ENCODE peak calls at places on chromosomes 11 and 22, in nine cellular contexts. One of them, this sample, is unnamed.

GRCh38 chr11:133946541-133947297 is 10.0 kb downstream of the IGSF9B start:
- DNase-seq in prostate gland: no peak
- DNase-seq in spleen: peak; percentile 69
- DNase-seq in GM23338: peak; percentile 39
- DNase-seq in HepG2: no peak
- DNase-seq in transverse colon: no peak
- DNase-seq in sigmoid colon: no peak
- DNase-seq in stomach: no peak
- DNase-seq in HCT116: no peak
- DNase-seq in this sample: no peak

GRCh38 chr22:44299124-44299523 is 13.6 kb downstream of the SHISAL1 start:
- DNase-seq in prostate gland: no peak
- DNase-seq in sigmoid colon: no peak
- DNase-seq in spleen: no peak
- DNase-seq in HepG2: no peak
- DNase-seq in GM23338: no peak
- DNase-seq in stomach: no peak
- DNase-seq in transverse colon: no peak
- DNase-seq in HCT116: no peak
- DNase-seq in this sample: no peak

GRCh38 chr11:69934861-69935494 is 115.8 kb upstream of the FGF3 start:
- DNase-seq in sigmoid colon: peak; percentile 58
- DNase-seq in HCT116: peak; percentile 82
- DNase-seq in prostate gland: no peak
- DNase-seq in HepG2: no peak
- DNase-seq in GM23338: peak; percentile 53
- DNase-seq in transverse colon: no peak
- DNase-seq in stomach: no peak
- DNase-seq in spleen: peak; percentile 60
- DNase-seq in this sample: no peak

GRCh38 chr11:85827768-85828639 is 17.1 kb upstream of the SYTL2 start:
- DNase-seq in spleen: no peak
- DNase-seq in HCT116: peak; percentile 77
- DNase-seq in sigmoid colon: no peak
- DNase-seq in stomach: no peak
- DNase-seq in HepG2: no peak
- DNase-seq in transverse colon: no peak
- DNase-seq in GM23338: no peak
- DNase-seq in prostate gland: no peak
- DNase-seq in this sample: no peak

GRCh38 chr11:118353084-118353710 is 6.2 kb upstream of the UBE4A start:
- DNase-seq in transverse colon: no peak
- DNase-seq in stomach: no peak
- DNase-seq in spleen: no peak
- DNase-seq in GM23338: peak; percentile 54
- DNase-seq in prostate gland: no peak
- DNase-seq in HCT116: no peak
- DNase-seq in HepG2: no peak
- DNase-seq in sigmoid colon: no peak
- DNase-seq in this sample: no peak

GRCh38 chr11:89489930-89490329 is 1.2 kb downstream of the NOX4 start:
- DNase-seq in HepG2: no peak
- DNase-seq in transverse colon: no peak
- DNase-seq in GM23338: no peak
- DNase-seq in sigmoid colon: no peak
- DNase-seq in prostate gland: no peak
- DNase-seq in spleen: no peak
- DNase-seq in stomach: no peak
- DNase-seq in HCT116: no peak
- DNase-seq in this sample: no peak

GRCh38 chr11:125342281-125342980 is 153.6 kb downstream of the FEZ1 start:
- DNase-seq in transverse colon: no peak
- DNase-seq in sigmoid colon: no peak
- DNase-seq in HCT116: no peak
- DNase-seq in spleen: peak; percentile 54
- DNase-seq in prostate gland: peak; percentile 16
- DNase-seq in stomach: no peak
- DNase-seq in GM23338: no peak
- DNase-seq in HepG2: no peak
- DNase-seq in this sample: no peak

GRCh38 chr11:12182650-12183511 is 72.5 kb downstream of the MICAL2 start:
- DNase-seq in transverse colon: no peak
- DNase-seq in HCT116: peak; percentile 74
- DNase-seq in HepG2: peak; percentile 58
- DNase-seq in prostate gland: no peak
- DNase-seq in sigmoid colon: no peak
- DNase-seq in GM23338: no peak
- DNase-seq in spleen: no peak
- DNase-seq in stomach: no peak
- DNase-seq in this sample: no peak

GRCh38 chr22:48779661-48780596 is 1047.7 kb downstream of the BRD1 start:
- DNase-seq in sigmoid colon: peak; percentile 52
- DNase-seq in HepG2: no peak
- DNase-seq in spleen: no peak
- DNase-seq in transverse colon: no peak
- DNase-seq in HCT116: no peak
- DNase-seq in stomach: no peak
- DNase-seq in GM23338: no peak
- DNase-seq in prostate gland: no peak
- DNase-seq in this sample: no peak

GRCh38 chr11:40816976-40817375 is 642.5 kb downstream of the LRRC4C start:
- DNase-seq in prostate gland: no peak
- DNase-seq in HCT116: no peak
- DNase-seq in HepG2: no peak
- DNase-seq in stomach: no peak
- DNase-seq in sigmoid colon: no peak
- DNase-seq in spleen: no peak
- DNase-seq in transverse colon: no peak
- DNase-seq in GM23338: no peak
- DNase-seq in this sample: no peak

GRCh38 chr22:29479417-29480261 is at the start of gene NEFH:
- DNase-seq in sigmoid colon: no peak
- DNase-seq in prostate gland: no peak
- DNase-seq in HCT116: no peak
- DNase-seq in transverse colon: no peak
- DNase-seq in GM23338: peak; percentile 48
- DNase-seq in stomach: no peak
- DNase-seq in spleen: no peak
- DNase-seq in HepG2: no peak
- DNase-seq in this sample: no peak

GRCh38 chr11:59135648-59136461 is 6.8 kb upstream of the FAM111A start:
- DNase-seq in sigmoid colon: peak; percentile 85
- DNase-seq in spleen: peak; percentile 97
- DNase-seq in stomach: peak; percentile 86
- DNase-seq in transverse colon: peak; percentile 85
- DNase-seq in GM23338: peak; percentile 88
- DNase-seq in HepG2: peak; percentile 70
- DNase-seq in HCT116: peak; percentile 49
- DNase-seq in prostate gland: peak; percentile 73
- DNase-seq in this sample: no peak
- H3K4me3 ChIP-seq in sigmoid colon: no peak overlapping the region
- H3K4me3 ChIP-seq in spleen: peak overlapping the region; percentile 42
- H3K4me3 ChIP-seq in stomach: no peak overlapping the region
- H3K4me3 ChIP-seq in transverse colon: no peak overlapping the region
- H3K4me3 ChIP-seq in GM23338: no peak overlapping the region
- H3K4me3 ChIP-seq in HepG2: no peak overlapping the region
- H3K4me3 ChIP-seq in HCT116: no peak overlapping the region
- H3K4me3 ChIP-seq in prostate gland: no peak overlapping the region
- H3K4me3 ChIP-seq in this sample: peak overlapping the region; percentile 66

GRCh38 chr11:10927533-10927932 is 69.7 kb upstream of the ZBED5 start:
- DNase-seq in HepG2: no peak
- DNase-seq in stomach: no peak
- DNase-seq in HCT116: no peak
- DNase-seq in transverse colon: peak; percentile 55
- DNase-seq in GM23338: no peak
- DNase-seq in spleen: no peak
- DNase-seq in sigmoid colon: no peak
- DNase-seq in prostate gland: peak; percentile 67
- DNase-seq in this sample: no peak

GRCh38 chr11:10923886-10924285 is 66.0 kb upstream of the ZBED5 start:
- DNase-seq in prostate gland: no peak
- DNase-seq in sigmoid colon: no peak
- DNase-seq in HepG2: no peak
- DNase-seq in spleen: no peak
- DNase-seq in stomach: no peak
- DNase-seq in GM23338: no peak
- DNase-seq in HCT116: no peak
- DNase-seq in transverse colon: no peak
- DNase-seq in this sample: no peak

GRCh38 chr11:10922944-10923343 is 65.1 kb upstream of the ZBED5 start:
- DNase-seq in GM23338: no peak
- DNase-seq in spleen: no peak
- DNase-seq in HCT116: no peak
- DNase-seq in prostate gland: no peak
- DNase-seq in sigmoid colon: no peak
- DNase-seq in transverse colon: no peak
- DNase-seq in HepG2: no peak
- DNase-seq in stomach: no peak
- DNase-seq in this sample: no peak

GRCh38 chr11:10926801-10927200 is 68.9 kb upstream of the ZBED5 start:
- DNase-seq in spleen: no peak
- DNase-seq in sigmoid colon: no peak
- DNase-seq in transverse colon: no peak
- DNase-seq in GM23338: no peak
- DNase-seq in prostate gland: no peak
- DNase-seq in HCT116: no peak
- DNase-seq in stomach: no peak
- DNase-seq in HepG2: no peak
- DNase-seq in this sample: no peak

GRCh38 chr11:10925149-10925926 is 67.5 kb upstream of the ZBED5 start:
- DNase-seq in sigmoid colon: no peak
- DNase-seq in stomach: no peak
- DNase-seq in HCT116: no peak
- DNase-seq in transverse colon: no peak
- DNase-seq in spleen: no peak
- DNase-seq in GM23338: peak; percentile 41
- DNase-seq in HepG2: no peak
- DNase-seq in prostate gland: no peak
- DNase-seq in this sample: no peak
- H3K36me3 ChIP-seq in sigmoid colon: no peaks in the 10 kb centered on the region
- H3K36me3 ChIP-seq in stomach: no peaks in the 10 kb centered on the region
- H3K36me3 ChIP-seq in HCT116: no peaks in the 10 kb centered on the region
- H3K36me3 ChIP-seq in transverse colon: no peaks in the 10 kb centered on the region
- H3K36me3 ChIP-seq in spleen: no peaks in the 10 kb centered on the region
- H3K36me3 ChIP-seq in GM23338: no peaks in the 10 kb centered on the region
- H3K36me3 ChIP-seq in HepG2: no peaks in the 10 kb centered on the region
- H3K36me3 ChIP-seq in prostate gland: no peaks in the 10 kb centered on the region
- H3K36me3 ChIP-seq in this sample: no peaks in the 10 kb centered on the region

GRCh38 chr22:37999640-38000272 is 15.4 kb upstream of the SOX10 start:
- DNase-seq in HepG2: no peak
- DNase-seq in GM23338: no peak
- DNase-seq in sigmoid colon: no peak
- DNase-seq in prostate gland: peak; percentile 46
- DNase-seq in spleen: no peak
- DNase-seq in stomach: no peak
- DNase-seq in HCT116: peak; percentile 75
- DNase-seq in transverse colon: no peak
- DNase-seq in this sample: no peak
- TF ChIP-seq POLR2AphosphoS5 in HepG2: no peak
- TF ChIP-seq POLR2AphosphoS5 in GM23338: no peak
- TF ChIP-seq POLR2AphosphoS5 in sigmoid colon: peak; percentile 9
- TF ChIP-seq POLR2AphosphoS5 in prostate gland: peak; percentile 66
- TF ChIP-seq POLR2AphosphoS5 in spleen: no peak
- TF ChIP-seq POLR2AphosphoS5 in stomach: no peak
- TF ChIP-seq POLR2AphosphoS5 in HCT116: peak; percentile 36
- TF ChIP-seq POLR2AphosphoS5 in transverse colon: no peak
- TF ChIP-seq POLR2AphosphoS5 in this sample: no peak

GRCh38 chr22:24496661-24497060 is 1.5 kb downstream of the UPB1 start:
- DNase-seq in stomach: no peak
- DNase-seq in HepG2: no peak
- DNase-seq in sigmoid colon: no peak
- DNase-seq in HCT116: no peak
- DNase-seq in transverse colon: no peak
- DNase-seq in spleen: no peak
- DNase-seq in prostate gland: no peak
- DNase-seq in GM23338: no peak
- DNase-seq in this sample: no peak

GRCh38 chr22:24496234-24496633 is 1.1 kb downstream of the UPB1 start:
- DNase-seq in stomach: no peak
- DNase-seq in HCT116: no peak
- DNase-seq in sigmoid colon: no peak
- DNase-seq in transverse colon: no peak
- DNase-seq in GM23338: no peak
- DNase-seq in spleen: no peak
- DNase-seq in prostate gland: no peak
- DNase-seq in HepG2: no peak
- DNase-seq in this sample: no peak

GRCh38 chr22:24494182-24494534 is 974 bp upstream of the UPB1 start:
- DNase-seq in HepG2: no peak
- DNase-seq in sigmoid colon: no peak
- DNase-seq in prostate gland: no peak
- DNase-seq in HCT116: no peak
- DNase-seq in spleen: no peak
- DNase-seq in GM23338: no peak
- DNase-seq in transverse colon: no peak
- DNase-seq in stomach: no peak
- DNase-seq in this sample: no peak

GRCh38 chr22:24494535-24495364 is at the start of gene UPB1:
- DNase-seq in HepG2: no peak
- DNase-seq in prostate gland: no peak
- DNase-seq in sigmoid colon: no peak
- DNase-seq in GM23338: peak; percentile 69
- DNase-seq in transverse colon: no peak
- DNase-seq in stomach: no peak
- DNase-seq in spleen: no peak
- DNase-seq in HCT116: no peak
- DNase-seq in this sample: no peak

DNA sequence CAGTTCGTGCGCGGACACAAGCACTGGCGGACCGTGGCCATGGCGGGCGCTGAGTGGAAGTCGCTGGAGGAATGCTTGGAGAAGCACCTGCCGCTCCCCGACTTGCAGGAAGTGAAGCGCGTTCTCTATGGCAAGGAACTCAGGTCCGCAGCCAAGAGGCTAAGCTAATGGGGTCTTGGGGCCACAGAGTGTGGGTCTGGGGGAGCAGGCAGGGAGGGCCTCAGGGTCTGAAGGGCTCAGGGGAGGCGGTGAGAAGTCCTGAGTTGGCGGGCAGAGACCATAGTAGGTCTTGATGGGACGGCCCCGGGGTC is 188 bp downstream of the UPB1 start:
- DNase-seq in GM23338: no peak
- DNase-seq in transverse colon: no peak
- DNase-seq in prostate gland: no peak
- DNase-seq in spleen: no peak
- DNase-seq in stomach: no peak
- DNase-seq in sigmoid colon: no peak
- DNase-seq in HepG2: no peak
- DNase-seq in HCT116: no peak
- DNase-seq in this sample: no peak
- H3K4me3 ChIP-seq in GM23338: peak overlapping the region; percentile 67
- H3K4me3 ChIP-seq in transverse colon: no peak overlapping the region
- H3K4me3 ChIP-seq in prostate gland: no peak overlapping the region
- H3K4me3 ChIP-seq in spleen: no peak overlapping the region
- H3K4me3 ChIP-seq in stomach: no peak overlapping the region
- H3K4me3 ChIP-seq in sigmoid colon: no peak overlapping the region
- H3K4me3 ChIP-seq in HepG2: no peak overlapping the region
- H3K4me3 ChIP-seq in HCT116: no peak overlapping the region
- H3K4me3 ChIP-seq in this sample: no peak overlapping the region

GRCh38 chr11:6497069-6497839 is at the start of gene DNHD1:
- DNase-seq in GM23338: peak; percentile 89
- DNase-seq in prostate gland: no peak
- DNase-seq in transverse colon: no peak
- DNase-seq in stomach: no peak
- DNase-seq in HCT116: no peak
- DNase-seq in HepG2: no peak
- DNase-seq in spleen: no peak
- DNase-seq in sigmoid colon: peak; percentile 78
- DNase-seq in this sample: no peak
- H3K36me3 ChIP-seq in GM23338: no peaks in the 10 kb centered on the region
- H3K36me3 ChIP-seq in prostate gland: no peaks in the 10 kb centered on the region
- H3K36me3 ChIP-seq in transverse colon: no peaks in the 10 kb centered on the region
- H3K36me3 ChIP-seq in stomach: peaks cover 40% of the 10 kb centered on the region
- H3K36me3 ChIP-seq in HCT116: no peaks in the 10 kb centered on the region
- H3K36me3 ChIP-seq in HepG2: peaks cover 6% of the 10 kb centered on the region
- H3K36me3 ChIP-seq in spleen: peaks cover 65% of the 10 kb centered on the region
- H3K36me3 ChIP-seq in sigmoid colon: no peaks in the 10 kb centered on the region
- H3K36me3 ChIP-seq in this sample: peaks cover 20% of the 10 kb centered on the region

This sample was measured in SK-N-MC.